ENCODE peak calls at places on chromosomes 11 and 22, in six cellular contexts. H is nephron progenitor cell, Q is renal cortical epithelial cell, Y is aorta, A is cardiac muscle cell, K is NCI-H1092 treated with DMSO at 0.1 percent for 48 hours. S is an unnamed sample.
A peak's percentile ranks its signal among the peaks of the same experiment; 100 is the strongest.

GRCh38 chr11:46006418-46007070 is 84.1 kb downstream of the LARGE2 start:
- DNase-seq in H (peak; percentile 15), Q (peak; percentile 79), Y (no peak), A (peak; percentile 84), K (peak; percentile 79), S (peak; percentile 35)

GRCh38 chr11:86068138-86068861 is 584 bp downstream of the PICALM start:
- DNase-seq in H (peak; percentile 56), Q (no peak), Y (peak; percentile 66), A (peak; percentile 50), K (peak; percentile 36), S (no peak)

GRCh38 chr22:28179392-28179791 is 260.3 kb upstream of the PITPNB start:
- DNase-seq in H (no peak), Q (peak; percentile 10), Y (no peak), A (no peak), K (no peak), S (no peak)

GRCh38 chr22:50577697-50577986 is 585 bp downstream of the CPT1B start:
- DNase-seq in H (no peak), Q (no peak), Y (peak; percentile 46), A (no peak), K (no peak), S (no peak)

GRCh38 chr11:19027829-19028595 is 32.5 kb downstream of the MRGPRX2 start:
- DNase-seq in H (no peak), Q (peak; percentile 93), Y (no peak), A (peak; percentile 28), K (no peak), S (peak; percentile 78)

GRCh38 chr22:27686534-27686933 is 115.0 kb downstream of the MN1 start:
- DNase-seq in H (no peak), Q (peak; percentile 30), Y (peak; percentile 91), A (peak; percentile 92), K (no peak), S (no peak)

GRCh38 chr22:35649026-35649553 is 844 bp downstream of the APOL6 start:
- DNase-seq in H (no peak), Q (no peak), Y (no peak), A (no peak), K (no peak), S (no peak)

GRCh38 chr22:38097557-38098409 is 12.7 kb downstream of the BAIAP2L2 start:
- DNase-seq in H (peak; percentile 76), Q (no peak), Y (peak; percentile 40), A (peak; percentile 52), K (no peak), S (no peak)

GRCh38 chr22:45818130-45819085 is 146.8 kb downstream of the ATXN10 start:
- DNase-seq in H (peak; percentile 29), Q (peak; percentile 78), Y (no peak), A (no peak), K (no peak), S (no peak)

S was measured in epithelial cell of proximal tubule.